ENCODE peak calls at places on chromosome 3, in ten cellular contexts. R is H7, Z is thoracic aorta, V is fibroblast of mammary gland, A is left ventricle myocardium inferior, E is MM.1S, W is skeletal muscle cell, M is AG09309, H is GM23248, L is lower leg skin. P is an unnamed sample.

GRCh38 chr3:33004961-33005360 is 53.5 kb downstream of the CCR4 start:
- DNase-seq in R (peak), Z (no peak), V (no peak), A (no peak), E (no peak), W (no peak), M (no peak), H (no peak), L (no peak), P (no peak)

GRCh38 chr3:22959593-22959992 is 243.5 kb upstream of the UBE2E2 start:
- DNase-seq in R (no peak), Z (no peak), V (no peak), A (no peak), E (no peak), W (no peak), M (no peak), H (no peak), L (no peak), P (no peak)

GRCh38 chr3:129312671-129313414 is 34.2 kb downstream of the HMCES start:
- DNase-seq in R (peak), Z (no peak), V (peak), A (no peak), E (peak), W (no peak), M (no peak), H (no peak), L (no peak), P (no peak)

GRCh38 chr3:33030246-33030645 is 66.7 kb downstream of the GLB1 start:
- DNase-seq in R (no peak), Z (no peak), V (no peak), A (no peak), E (no peak), W (no peak), M (no peak), H (no peak), L (no peak), P (no peak)

GRCh38 chr3:44685128-44685800 is 27.2 kb upstream of the ZNF502 start:
- DNase-seq in R (peak), Z (peak), V (peak), A (peak), E (peak), W (peak), M (peak), H (peak), L (peak), P (peak)

GRCh38 chr3:45057557-45057956 is 31.5 kb downstream of the CLEC3B start:
- DNase-seq in R (no peak), Z (no peak), V (no peak), A (no peak), E (no peak), W (no peak), M (no peak), H (no peak), L (no peak), P (no peak)

GRCh38 chr3:171504376-171504775 is 44.2 kb upstream of the TNIK start:
- DNase-seq in R (no peak), Z (no peak), V (no peak), A (no peak), E (no peak), W (no peak), M (no peak), H (no peak), L (no peak), P (no peak)

GRCh38 chr3:171986755-171987535 is 52.4 kb upstream of the FNDC3B start:
- DNase-seq in R (no peak), Z (no peak), V (no peak), A (no peak), E (no peak), W (no peak), M (no peak), H (peak), L (no peak), P (no peak)

GRCh38 chr3:190209533-190209932 is 88.8 kb upstream of the P3H2 start:
- DNase-seq in R (no peak), Z (no peak), V (no peak), A (no peak), E (no peak), W (no peak), M (no peak), H (no peak), L (no peak), P (no peak)

GRCh38 chr3:30258426-30259392 is 347.7 kb upstream of the TGFBR2 start:
- DNase-seq in R (peak), Z (no peak), V (no peak), A (no peak), E (no peak), W (no peak), M (no peak), H (no peak), L (no peak), P (no peak)

GRCh38 chr3:79517766-79518413 is 249.9 kb downstream of the ROBO1 start:
- DNase-seq in R (no peak), Z (no peak), V (peak), A (no peak), E (no peak), W (no peak), M (no peak), H (peak), L (no peak), P (no peak)

GRCh38 chr3:126304704-126305103 is 52.5 kb downstream of the KLF15 start:
- DNase-seq in R (no peak), Z (no peak), V (peak), A (no peak), E (no peak), W (no peak), M (no peak), H (peak), L (no peak), P (no peak)

GRCh38 chr3:77122610-77123009 is 82.7 kb downstream of the ROBO2 start:
- DNase-seq in R (no peak), Z (no peak), V (no peak), A (no peak), E (no peak), W (no peak), M (no peak), H (no peak), L (no peak), P (no peak)

GRCh38 chr3:115146418-115147328 is at the start of gene ZBTB20:
- DNase-seq in R (peak), Z (peak), V (peak), A (peak), E (peak), W (peak), M (no peak), H (peak), L (peak), P (peak)

GRCh38 chr3:182470187-182470586 is 323.1 kb upstream of the ATP11B start:
- DNase-seq in R (no peak), Z (no peak), V (no peak), A (no peak), E (no peak), W (no peak), M (no peak), H (no peak), L (no peak), P (no peak)

GRCh38 chr3:179430277-179430870 is 20.9 kb downstream of the GNB4 start:
- DNase-seq in R (no peak), Z (no peak), V (no peak), A (no peak), E (no peak), W (no peak), M (no peak), H (no peak), L (no peak), P (no peak)

GRCh38 chr3:58471025-58471887 is 20.6 kb upstream of the KCTD6 start:
- DNase-seq in R (no peak), Z (no peak), V (peak), A (no peak), E (peak), W (peak), M (peak), H (peak), L (peak), P (peak)

GRCh38 chr3:45010718-45011355 is 15.3 kb upstream of the CLEC3B start:
- DNase-seq in R (no peak), Z (no peak), V (peak), A (no peak), E (no peak), W (peak), M (peak), H (peak), L (no peak), P (no peak)

GRCh38 chr3:157335198-157335597 is 101.5 kb upstream of the PTX3 start:
- DNase-seq in R (no peak), Z (no peak), V (no peak), A (no peak), E (no peak), W (no peak), M (no peak), H (no peak), L (no peak), P (no peak)

GRCh38 chr3:63654931-63655330 is 2.5 kb downstream of the SNTN start:
- DNase-seq in R (no peak), Z (no peak), V (peak), A (no peak), E (no peak), W (no peak), M (no peak), H (peak), L (no peak), P (no peak)

GRCh38 chr3:66486646-66487045 is 14.2 kb downstream of the LRIG1 start:
- DNase-seq in R (no peak), Z (no peak), V (peak), A (no peak), E (no peak), W (no peak), M (peak), H (peak), L (no peak), P (no peak)

GRCh38 chr3:169604118-169604517 is 59.4 kb downstream of the MECOM start:
- DNase-seq in R (no peak), Z (no peak), V (no peak), A (no peak), E (no peak), W (no peak), M (no peak), H (no peak), L (no peak), P (no peak)

GRCh38 chr3:8303466-8303865 is 198.2 kb upstream of the LMCD1 start:
- DNase-seq in R (no peak), Z (no peak), V (peak), A (no peak), E (no peak), W (no peak), M (peak), H (peak), L (no peak), P (no peak)

GRCh38 chr3:12993022-12993622 is 80.1 kb downstream of the IQSEC1 start:
- DNase-seq in R (peak), Z (no peak), V (no peak), A (peak), E (no peak), W (no peak), M (no peak), H (peak), L (no peak), P (no peak)

GRCh38 chr3:47362704-47363103 is 18.1 kb upstream of the PTPN23 start:
- DNase-seq in R (no peak), Z (no peak), V (no peak), A (no peak), E (no peak), W (no peak), M (no peak), H (no peak), L (no peak), P (no peak)

GRCh38 chr3:13890377-13891016 is 10.6 kb upstream of the WNT7A start:
- DNase-seq in R (peak), Z (no peak), V (no peak), A (no peak), E (no peak), W (no peak), M (no peak), H (no peak), L (no peak), P (no peak)

GRCh38 chr3:138460536-138461205 is 26.3 kb downstream of the ESYT3 start:
- DNase-seq in R (no peak), Z (no peak), V (no peak), A (no peak), E (no peak), W (no peak), M (no peak), H (no peak), L (no peak), P (no peak)

GRCh38 chr3:176867681-176868663 is 329.3 kb downstream of the TBL1XR1 start:
- DNase-seq in R (no peak), Z (no peak), V (no peak), A (no peak), E (peak), W (no peak), M (no peak), H (no peak), L (peak), P (no peak)

GRCh38 chr3:59254433-59254832 is 204.6 kb upstream of the CFAP20DC start:
- DNase-seq in R (no peak), Z (no peak), V (no peak), A (no peak), E (no peak), W (no peak), M (no peak), H (no peak), L (no peak), P (no peak)

GRCh38 chr3:58200846-58201355 is 9.9 kb downstream of the DNASE1L3 start:
- DNase-seq in R (no peak), Z (no peak), V (no peak), A (no peak), E (no peak), W (no peak), M (no peak), H (no peak), L (no peak), P (no peak)

GRCh38 chr3:11434017-11434526 is 161.9 kb downstream of the ATG7 start:
- DNase-seq in R (no peak), Z (peak), V (peak), A (peak), E (no peak), W (peak), M (peak), H (peak), L (peak), P (no peak)

GRCh38 chr3:157376596-157377300 is 59.9 kb upstream of the PTX3 start:
- DNase-seq in R (no peak), Z (no peak), V (no peak), A (no peak), E (no peak), W (no peak), M (no peak), H (no peak), L (no peak), P (no peak)

GRCh38 chr3:188389711-188390346 is 235.9 kb downstream of the LPP start:
- DNase-seq in R (no peak), Z (no peak), V (no peak), A (peak), E (no peak), W (no peak), M (no peak), H (peak), L (peak), P (no peak)

GRCh38 chr3:9340450-9341009 is 22.3 kb upstream of the THUMPD3 start:
- DNase-seq in R (no peak), Z (no peak), V (peak), A (no peak), E (no peak), W (peak), M (peak), H (peak), L (no peak), P (no peak)

GRCh38 chr3:9169326-9169725 is 80.1 kb downstream of the SRGAP3 start:
- DNase-seq in R (no peak), Z (no peak), V (no peak), A (no peak), E (no peak), W (no peak), M (no peak), H (no peak), L (no peak), P (no peak)

GRCh38 chr3:173396191-173397041 is 1.1 kb upstream of the NLGN1 start:
- DNase-seq in R (peak), Z (no peak), V (no peak), A (no peak), E (peak), W (no peak), M (no peak), H (peak), L (no peak), P (no peak)
- H3K4me3 ChIP-seq in R (peak), Z (peak), V (peak), A (peak), E (peak), W (peak), M (peak), H (peak), L (peak), P (peak)

DNA sequence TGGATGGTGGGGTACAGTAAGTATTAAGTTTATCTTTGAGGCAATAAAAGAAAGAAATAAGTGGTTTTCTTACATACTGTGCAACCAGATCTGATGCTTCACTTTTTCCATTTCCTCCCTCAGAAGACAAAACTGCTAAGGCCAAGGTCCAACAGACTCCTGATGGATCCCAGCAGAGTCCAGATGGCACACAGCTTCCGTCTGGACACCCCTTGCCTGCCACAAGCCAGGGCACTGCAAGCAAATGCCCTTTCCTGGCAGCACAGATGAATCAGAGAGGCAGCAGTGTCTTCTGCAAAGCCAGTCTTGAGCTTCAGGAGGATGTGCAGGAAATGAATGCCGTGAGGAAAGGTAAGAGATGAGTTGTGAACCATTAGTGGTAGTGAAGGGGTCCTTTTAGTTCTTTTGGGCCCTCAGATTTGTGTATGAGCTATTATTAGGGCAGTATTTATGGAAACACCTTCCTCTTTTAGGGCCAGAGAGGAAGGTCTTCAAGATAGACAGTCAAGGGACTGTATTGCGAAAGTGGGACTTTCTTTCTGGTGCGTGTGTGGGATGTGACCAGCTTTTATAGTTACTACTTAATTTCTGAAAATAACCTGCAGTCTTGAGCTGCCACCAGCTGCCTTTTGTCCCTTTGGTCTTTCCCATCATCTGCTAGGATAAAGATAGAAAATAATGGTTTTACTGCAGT is 4.6 kb downstream of the ALAS1 start:
- DNase-seq in R (no peak), Z (no peak), V (no peak), A (no peak), E (no peak), W (no peak), M (no peak), H (no peak), L (no peak), P (no peak)
- H3K4me3 ChIP-seq in R (no peak), Z (no peak), V (no peak), A (no peak), E (no peak), W (no peak), M (no peak), H (no peak), L (no peak), P (no peak)

GRCh38 chr3:147381610-147382009 is 24.7 kb downstream of the ZIC4 start:
- DNase-seq in R (no peak), Z (no peak), V (no peak), A (no peak), E (no peak), W (no peak), M (no peak), H (no peak), L (no peak), P (no peak)

GRCh38 chr3:147378186-147378503 is 28.2 kb downstream of the ZIC4 start:
- DNase-seq in R (no peak), Z (no peak), V (no peak), A (no peak), E (no peak), W (no peak), M (no peak), H (peak), L (no peak), P (no peak)

GRCh38 chr3:147380271-147380995 is 25.9 kb downstream of the ZIC4 start:
- DNase-seq in R (no peak), Z (no peak), V (no peak), A (no peak), E (no peak), W (no peak), M (no peak), H (no peak), L (no peak), P (no peak)

GRCh38 chr3:147380996-147381376 is 25.4 kb downstream of the ZIC4 start:
- DNase-seq in R (no peak), Z (no peak), V (no peak), A (no peak), E (no peak), W (no peak), M (no peak), H (no peak), L (no peak), P (no peak)

GRCh38 chr3:147379651-147380050 is 26.7 kb downstream of the ZIC4 start:
- DNase-seq in R (no peak), Z (no peak), V (no peak), A (no peak), E (no peak), W (no peak), M (no peak), H (no peak), L (no peak), P (no peak)
- H3K4me3 ChIP-seq in R (no peak), Z (no peak), V (no peak), A (no peak), E (no peak), W (no peak), M (no peak), H (no peak), L (no peak), P (no peak)

DNA sequence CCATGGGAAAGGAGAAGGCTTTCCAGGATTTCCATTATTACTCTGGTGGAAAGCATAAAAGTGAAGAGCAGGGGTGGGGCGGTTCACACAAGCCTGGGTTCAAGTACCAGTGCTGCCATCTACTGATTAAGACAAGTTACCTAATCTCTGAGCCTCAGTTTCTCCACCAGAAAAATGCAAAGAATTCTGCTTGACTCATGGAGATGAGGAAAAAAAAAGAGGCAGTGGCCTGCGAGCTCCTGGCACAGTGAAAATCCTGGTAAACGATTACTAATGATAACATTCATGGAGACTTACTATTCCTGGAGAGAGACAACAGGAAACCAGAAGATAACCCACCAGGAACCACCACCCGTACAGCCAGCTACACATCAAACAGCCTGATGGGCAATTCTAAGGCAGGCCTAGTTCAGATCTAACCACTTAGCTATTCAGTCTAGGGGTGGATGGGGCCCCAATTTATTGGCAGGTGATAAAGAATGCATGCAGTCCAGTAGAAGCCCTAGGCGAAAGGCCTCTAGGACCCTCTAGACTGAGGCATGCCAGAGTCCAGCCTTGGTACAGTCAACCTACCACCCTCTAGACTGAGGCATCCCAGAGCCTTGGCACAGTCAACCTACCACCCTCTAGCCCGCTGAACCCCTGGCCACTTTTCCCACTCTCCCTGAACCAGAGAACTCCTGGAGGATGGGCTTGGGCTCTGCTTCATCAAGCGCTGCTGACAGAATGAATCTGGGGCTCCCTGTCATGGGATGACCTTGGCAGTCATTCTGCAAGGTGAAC is 2.5 kb downstream of the AMOTL2 start:
- DNase-seq in R (peak), Z (no peak), V (peak), A (no peak), E (no peak), W (no peak), M (no peak), H (peak), L (no peak), P (no peak)
- H3K4me3 ChIP-seq in R (no peak), Z (peak), V (peak), A (peak), E (no peak), W (peak), M (peak), H (peak), L (no peak), P (peak)

GRCh38 chr3:113696658-113697191 is 283 bp upstream of the USF3 start:
- DNase-seq in R (peak), Z (peak), V (peak), A (peak), E (peak), W (peak), M (peak), H (peak), L (peak), P (peak)

GRCh38 chr3:113695818-113696645 is at the start of gene USF3:
- DNase-seq in R (peak), Z (no peak), V (peak), A (peak), E (peak), W (no peak), M (no peak), H (peak), L (peak), P (no peak)

GRCh38 chr3:113697192-113698090 is 999 bp upstream of the USF3 start:
- DNase-seq in R (peak), Z (no peak), V (no peak), A (no peak), E (peak), W (no peak), M (no peak), H (peak), L (peak), P (no peak)

GRCh38 chr3:113698213-113698742 is 1.8 kb upstream of the USF3 start:
- DNase-seq in R (no peak), Z (no peak), V (no peak), A (no peak), E (no peak), W (no peak), M (no peak), H (no peak), L (no peak), P (no peak)

GRCh38 chr3:113698891-113699465 is 2.5 kb upstream of the USF3 start:
- DNase-seq in R (peak), Z (no peak), V (no peak), A (no peak), E (no peak), W (no peak), M (no peak), H (peak), L (no peak), P (no peak)
- H3K4me3 ChIP-seq in R (peak), Z (peak), V (peak), A (peak), E (peak), W (peak), M (peak), H (peak), L (no peak), P (peak)

P was measured in retinal pigment epithelial cell.